ENCODE peak calls at places on chromosomes 12 and 14, in eight cellular contexts. One of them, this sample, is unnamed.

GRCh38 chr12:20646239-20646827 is 48.8 kb upstream of the SLCO1C1 start:
- DNase-seq in GM04504: peak
- DNase-seq in HuH-7.5: peak
- DNase-seq in breast epithelium: no peak
- DNase-seq in effector memory CD4-positive, alpha-beta T cell: no peak
- DNase-seq in activated T-cell treated with anti-CD3 and anti-CD28 coated beads, Interleukin-2, amount 50 U/mL, for 72 hours: no peak
- DNase-seq in stimulated activated CD4-positive, alpha-beta T cell treated with anti-CD3 and anti-CD28 coated beads, Interleukin-12 subunit alpha, Interleukin-12 subunit beta, amount 100 ng/mL, for 48 hours: no peak
- DNase-seq in non-pigmented ciliary epithelial cell: no peak
- DNase-seq in this sample: peak

GRCh38 chr12:89821901-89822300 is 113.3 kb upstream of the ATP2B1 start:
- DNase-seq in GM04504: no peak
- DNase-seq in HuH-7.5: no peak
- DNase-seq in breast epithelium: no peak
- DNase-seq in effector memory CD4-positive, alpha-beta T cell: no peak
- DNase-seq in activated T-cell treated with anti-CD3 and anti-CD28 coated beads, Interleukin-2, amount 50 U/mL, for 72 hours: no peak
- DNase-seq in stimulated activated CD4-positive, alpha-beta T cell treated with anti-CD3 and anti-CD28 coated beads, Interleukin-12 subunit alpha, Interleukin-12 subunit beta, amount 100 ng/mL, for 48 hours: no peak
- DNase-seq in non-pigmented ciliary epithelial cell: no peak
- DNase-seq in this sample: no peak

GRCh38 chr14:38257500-38257899 is 1.6 kb upstream of the CLEC14A start:
- DNase-seq in GM04504: no peak
- DNase-seq in HuH-7.5: no peak
- DNase-seq in breast epithelium: no peak
- DNase-seq in effector memory CD4-positive, alpha-beta T cell: no peak
- DNase-seq in activated T-cell treated with anti-CD3 and anti-CD28 coated beads, Interleukin-2, amount 50 U/mL, for 72 hours: no peak
- DNase-seq in stimulated activated CD4-positive, alpha-beta T cell treated with anti-CD3 and anti-CD28 coated beads, Interleukin-12 subunit alpha, Interleukin-12 subunit beta, amount 100 ng/mL, for 48 hours: no peak
- DNase-seq in non-pigmented ciliary epithelial cell: no peak
- DNase-seq in this sample: no peak

GRCh38 chr14:34682787-34683321 is 31.5 kb downstream of the CFL2 start:
- DNase-seq in GM04504: no peak
- DNase-seq in HuH-7.5: no peak
- DNase-seq in breast epithelium: no peak
- DNase-seq in effector memory CD4-positive, alpha-beta T cell: no peak
- DNase-seq in activated T-cell treated with anti-CD3 and anti-CD28 coated beads, Interleukin-2, amount 50 U/mL, for 72 hours: peak
- DNase-seq in stimulated activated CD4-positive, alpha-beta T cell treated with anti-CD3 and anti-CD28 coated beads, Interleukin-12 subunit alpha, Interleukin-12 subunit beta, amount 100 ng/mL, for 48 hours: peak
- DNase-seq in non-pigmented ciliary epithelial cell: no peak
- DNase-seq in this sample: no peak

GRCh38 chr14:36271939-36272907 is 48.2 kb downstream of the MBIP start:
- DNase-seq in GM04504: no peak
- DNase-seq in HuH-7.5: no peak
- DNase-seq in breast epithelium: no peak
- DNase-seq in effector memory CD4-positive, alpha-beta T cell: no peak
- DNase-seq in activated T-cell treated with anti-CD3 and anti-CD28 coated beads, Interleukin-2, amount 50 U/mL, for 72 hours: peak
- DNase-seq in stimulated activated CD4-positive, alpha-beta T cell treated with anti-CD3 and anti-CD28 coated beads, Interleukin-12 subunit alpha, Interleukin-12 subunit beta, amount 100 ng/mL, for 48 hours: peak
- DNase-seq in non-pigmented ciliary epithelial cell: no peak
- DNase-seq in this sample: no peak

GRCh38 chr14:32007755-32008374 is 69.2 kb upstream of the ARHGAP5 start:
- DNase-seq in GM04504: no peak
- DNase-seq in HuH-7.5: no peak
- DNase-seq in breast epithelium: no peak
- DNase-seq in effector memory CD4-positive, alpha-beta T cell: no peak
- DNase-seq in activated T-cell treated with anti-CD3 and anti-CD28 coated beads, Interleukin-2, amount 50 U/mL, for 72 hours: no peak
- DNase-seq in stimulated activated CD4-positive, alpha-beta T cell treated with anti-CD3 and anti-CD28 coated beads, Interleukin-12 subunit alpha, Interleukin-12 subunit beta, amount 100 ng/mL, for 48 hours: no peak
- DNase-seq in non-pigmented ciliary epithelial cell: no peak
- DNase-seq in this sample: no peak

GRCh38 chr12:110246690-110247339 is 34.2 kb upstream of the ATP2A2 start:
- DNase-seq in GM04504: no peak
- DNase-seq in HuH-7.5: no peak
- DNase-seq in breast epithelium: peak
- DNase-seq in effector memory CD4-positive, alpha-beta T cell: no peak
- DNase-seq in activated T-cell treated with anti-CD3 and anti-CD28 coated beads, Interleukin-2, amount 50 U/mL, for 72 hours: no peak
- DNase-seq in stimulated activated CD4-positive, alpha-beta T cell treated with anti-CD3 and anti-CD28 coated beads, Interleukin-12 subunit alpha, Interleukin-12 subunit beta, amount 100 ng/mL, for 48 hours: no peak
- DNase-seq in non-pigmented ciliary epithelial cell: no peak
- DNase-seq in this sample: no peak

GRCh38 chr12:124174406-124174805 is 120.5 kb upstream of the RFLNA start:
- DNase-seq in GM04504: peak
- DNase-seq in HuH-7.5: no peak
- DNase-seq in breast epithelium: no peak
- DNase-seq in effector memory CD4-positive, alpha-beta T cell: no peak
- DNase-seq in activated T-cell treated with anti-CD3 and anti-CD28 coated beads, Interleukin-2, amount 50 U/mL, for 72 hours: no peak
- DNase-seq in stimulated activated CD4-positive, alpha-beta T cell treated with anti-CD3 and anti-CD28 coated beads, Interleukin-12 subunit alpha, Interleukin-12 subunit beta, amount 100 ng/mL, for 48 hours: no peak
- DNase-seq in non-pigmented ciliary epithelial cell: no peak
- DNase-seq in this sample: peak

GRCh38 chr12:57941165-57941894 is at the start of gene ATP23:
- DNase-seq in GM04504: peak
- DNase-seq in HuH-7.5: peak
- DNase-seq in breast epithelium: peak
- DNase-seq in effector memory CD4-positive, alpha-beta T cell: peak
- DNase-seq in activated T-cell treated with anti-CD3 and anti-CD28 coated beads, Interleukin-2, amount 50 U/mL, for 72 hours: peak
- DNase-seq in stimulated activated CD4-positive, alpha-beta T cell treated with anti-CD3 and anti-CD28 coated beads, Interleukin-12 subunit alpha, Interleukin-12 subunit beta, amount 100 ng/mL, for 48 hours: peak
- DNase-seq in non-pigmented ciliary epithelial cell: peak
- DNase-seq in this sample: peak

GRCh38 chr14:101495827-101496778 is 65.2 kb upstream of the DIO3 start:
- DNase-seq in GM04504: no peak
- DNase-seq in HuH-7.5: no peak
- DNase-seq in breast epithelium: no peak
- DNase-seq in effector memory CD4-positive, alpha-beta T cell: no peak
- DNase-seq in activated T-cell treated with anti-CD3 and anti-CD28 coated beads, Interleukin-2, amount 50 U/mL, for 72 hours: no peak
- DNase-seq in stimulated activated CD4-positive, alpha-beta T cell treated with anti-CD3 and anti-CD28 coated beads, Interleukin-12 subunit alpha, Interleukin-12 subunit beta, amount 100 ng/mL, for 48 hours: no peak
- DNase-seq in non-pigmented ciliary epithelial cell: no peak
- DNase-seq in this sample: no peak

GRCh38 chr14:51870620-51871019 is 10.2 kb downstream of the GNG2 start:
- DNase-seq in GM04504: no peak
- DNase-seq in HuH-7.5: no peak
- DNase-seq in breast epithelium: no peak
- DNase-seq in effector memory CD4-positive, alpha-beta T cell: no peak
- DNase-seq in activated T-cell treated with anti-CD3 and anti-CD28 coated beads, Interleukin-2, amount 50 U/mL, for 72 hours: no peak
- DNase-seq in stimulated activated CD4-positive, alpha-beta T cell treated with anti-CD3 and anti-CD28 coated beads, Interleukin-12 subunit alpha, Interleukin-12 subunit beta, amount 100 ng/mL, for 48 hours: no peak
- DNase-seq in non-pigmented ciliary epithelial cell: no peak
- DNase-seq in this sample: no peak

GRCh38 chr14:92644166-92644565 is 104.3 kb downstream of the LGMN start:
- DNase-seq in GM04504: peak
- DNase-seq in HuH-7.5: no peak
- DNase-seq in breast epithelium: no peak
- DNase-seq in effector memory CD4-positive, alpha-beta T cell: no peak
- DNase-seq in activated T-cell treated with anti-CD3 and anti-CD28 coated beads, Interleukin-2, amount 50 U/mL, for 72 hours: no peak
- DNase-seq in stimulated activated CD4-positive, alpha-beta T cell treated with anti-CD3 and anti-CD28 coated beads, Interleukin-12 subunit alpha, Interleukin-12 subunit beta, amount 100 ng/mL, for 48 hours: no peak
- DNase-seq in non-pigmented ciliary epithelial cell: no peak
- DNase-seq in this sample: peak

GRCh38 chr14:106442857-106443256 is 916.5 kb downstream of the TMEM121 start:
- DNase-seq in GM04504: no peak
- DNase-seq in HuH-7.5: no peak
- DNase-seq in breast epithelium: no peak
- DNase-seq in effector memory CD4-positive, alpha-beta T cell: no peak
- DNase-seq in activated T-cell treated with anti-CD3 and anti-CD28 coated beads, Interleukin-2, amount 50 U/mL, for 72 hours: peak
- DNase-seq in stimulated activated CD4-positive, alpha-beta T cell treated with anti-CD3 and anti-CD28 coated beads, Interleukin-12 subunit alpha, Interleukin-12 subunit beta, amount 100 ng/mL, for 48 hours: peak
- DNase-seq in non-pigmented ciliary epithelial cell: no peak
- DNase-seq in this sample: no peak

GRCh38 chr12:16325426-16325825 is 22.0 kb upstream of the MGST1 start:
- DNase-seq in GM04504: no peak
- DNase-seq in HuH-7.5: no peak
- DNase-seq in breast epithelium: no peak
- DNase-seq in effector memory CD4-positive, alpha-beta T cell: no peak
- DNase-seq in activated T-cell treated with anti-CD3 and anti-CD28 coated beads, Interleukin-2, amount 50 U/mL, for 72 hours: no peak
- DNase-seq in stimulated activated CD4-positive, alpha-beta T cell treated with anti-CD3 and anti-CD28 coated beads, Interleukin-12 subunit alpha, Interleukin-12 subunit beta, amount 100 ng/mL, for 48 hours: no peak
- DNase-seq in non-pigmented ciliary epithelial cell: no peak
- DNase-seq in this sample: no peak

GRCh38 chr14:105448706-105449111 is 25.9 kb upstream of the CRIP2 start:
- DNase-seq in GM04504: peak
- DNase-seq in HuH-7.5: peak
- DNase-seq in breast epithelium: peak
- DNase-seq in effector memory CD4-positive, alpha-beta T cell: peak
- DNase-seq in activated T-cell treated with anti-CD3 and anti-CD28 coated beads, Interleukin-2, amount 50 U/mL, for 72 hours: peak
- DNase-seq in stimulated activated CD4-positive, alpha-beta T cell treated with anti-CD3 and anti-CD28 coated beads, Interleukin-12 subunit alpha, Interleukin-12 subunit beta, amount 100 ng/mL, for 48 hours: peak
- DNase-seq in non-pigmented ciliary epithelial cell: no peak
- DNase-seq in this sample: peak

GRCh38 chr14:64556526-64556925 is 6.8 kb downstream of the PPP1R36 start:
- DNase-seq in GM04504: peak
- DNase-seq in HuH-7.5: no peak
- DNase-seq in breast epithelium: no peak
- DNase-seq in effector memory CD4-positive, alpha-beta T cell: no peak
- DNase-seq in activated T-cell treated with anti-CD3 and anti-CD28 coated beads, Interleukin-2, amount 50 U/mL, for 72 hours: no peak
- DNase-seq in stimulated activated CD4-positive, alpha-beta T cell treated with anti-CD3 and anti-CD28 coated beads, Interleukin-12 subunit alpha, Interleukin-12 subunit beta, amount 100 ng/mL, for 48 hours: no peak
- DNase-seq in non-pigmented ciliary epithelial cell: no peak
- DNase-seq in this sample: no peak

GRCh38 chr12:103498990-103499389 is 3.2 kb upstream of the C12orf42 start:
- DNase-seq in GM04504: no peak
- DNase-seq in HuH-7.5: no peak
- DNase-seq in breast epithelium: no peak
- DNase-seq in effector memory CD4-positive, alpha-beta T cell: no peak
- DNase-seq in activated T-cell treated with anti-CD3 and anti-CD28 coated beads, Interleukin-2, amount 50 U/mL, for 72 hours: peak
- DNase-seq in stimulated activated CD4-positive, alpha-beta T cell treated with anti-CD3 and anti-CD28 coated beads, Interleukin-12 subunit alpha, Interleukin-12 subunit beta, amount 100 ng/mL, for 48 hours: no peak
- DNase-seq in non-pigmented ciliary epithelial cell: no peak
- DNase-seq in this sample: no peak

GRCh38 chr14:67951529-67952120 is 132.0 kb downstream of the RAD51B start:
- DNase-seq in GM04504: no peak
- DNase-seq in HuH-7.5: no peak
- DNase-seq in breast epithelium: no peak
- DNase-seq in effector memory CD4-positive, alpha-beta T cell: no peak
- DNase-seq in activated T-cell treated with anti-CD3 and anti-CD28 coated beads, Interleukin-2, amount 50 U/mL, for 72 hours: no peak
- DNase-seq in stimulated activated CD4-positive, alpha-beta T cell treated with anti-CD3 and anti-CD28 coated beads, Interleukin-12 subunit alpha, Interleukin-12 subunit beta, amount 100 ng/mL, for 48 hours: no peak
- DNase-seq in non-pigmented ciliary epithelial cell: no peak
- DNase-seq in this sample: no peak

GRCh38 chr14:24337824-24338175 is 2.0 kb downstream of the RIPK3 start:
- DNase-seq in GM04504: no peak
- DNase-seq in HuH-7.5: no peak
- DNase-seq in breast epithelium: no peak
- DNase-seq in effector memory CD4-positive, alpha-beta T cell: no peak
- DNase-seq in activated T-cell treated with anti-CD3 and anti-CD28 coated beads, Interleukin-2, amount 50 U/mL, for 72 hours: no peak
- DNase-seq in stimulated activated CD4-positive, alpha-beta T cell treated with anti-CD3 and anti-CD28 coated beads, Interleukin-12 subunit alpha, Interleukin-12 subunit beta, amount 100 ng/mL, for 48 hours: no peak
- DNase-seq in non-pigmented ciliary epithelial cell: no peak
- DNase-seq in this sample: no peak

GRCh38 chr12:58293308-58293983 is 352.1 kb downstream of the ATP23 start:
- DNase-seq in GM04504: no peak
- DNase-seq in HuH-7.5: no peak
- DNase-seq in breast epithelium: no peak
- DNase-seq in effector memory CD4-positive, alpha-beta T cell: no peak
- DNase-seq in activated T-cell treated with anti-CD3 and anti-CD28 coated beads, Interleukin-2, amount 50 U/mL, for 72 hours: no peak
- DNase-seq in stimulated activated CD4-positive, alpha-beta T cell treated with anti-CD3 and anti-CD28 coated beads, Interleukin-12 subunit alpha, Interleukin-12 subunit beta, amount 100 ng/mL, for 48 hours: no peak
- DNase-seq in non-pigmented ciliary epithelial cell: no peak
- DNase-seq in this sample: no peak